ENCODE peak calls at places on chromosomes 7 and 10, in eight cellular contexts. U, L, I, W, V, O, H and B are unnamed samples.

GRCh38 chr10:120891367-120891766 is 40.2 kb downstream of the WDR11 start:
- DNase-seq in U (no peak), L (no peak), I (no peak), W (no peak), V (no peak), O (no peak), H (no peak), B (peak; percentile 55)

GRCh38 chr10:46228076-46229071 is 58.4 kb upstream of the ANTXRL start:
- DNase-seq in U (peak; percentile 71), L (peak; percentile 29), I (peak; percentile 53), W (peak; percentile 22), V (peak; percentile 72), O (peak; percentile 88), H (peak; percentile 78), B (peak; percentile 16)

GRCh38 chr10:118729641-118730258 is 25.0 kb downstream of the CACUL1 start:
- DNase-seq in U (peak; percentile 55), L (no peak), I (peak; percentile 26), W (no peak), V (no peak), O (peak; percentile 97), H (no peak), B (no peak)

GRCh38 chr7:128923411-128923800 is 12.9 kb upstream of the KCP start:
- DNase-seq in U (no peak), L (no peak), I (no peak), W (no peak), V (no peak), O (no peak), H (no peak), B (no peak)

GRCh38 chr10:132139526-132139925 is 47.2 kb upstream of the DPYSL4 start:
- DNase-seq in U (no peak), L (no peak), I (no peak), W (no peak), V (no peak), O (no peak), H (no peak), B (no peak)

GRCh38 chr10:80986596-80986995 is 448.9 kb downstream of the SH2D4B start:
- DNase-seq in U (no peak), L (no peak), I (no peak), W (no peak), V (no peak), O (no peak), H (no peak), B (no peak)

GRCh38 chr7:131557521-131558385 is 1.3 kb upstream of the PODXL start:
- DNase-seq in U (no peak), L (no peak), I (no peak), W (no peak), V (no peak), O (no peak), H (peak; percentile 47), B (no peak)

GRCh38 chr10:17989908-17990767 is 38.4 kb downstream of the SLC39A12 start:
- DNase-seq in U (no peak), L (no peak), I (no peak), W (peak; percentile 68), V (no peak), O (no peak), H (peak; percentile 92), B (no peak)

GRCh38 chr7:74587435-74588126 is 69.9 kb upstream of the GTF2I start:
- DNase-seq in U (peak; percentile 53), L (no peak), I (no peak), W (peak; percentile 68), V (peak; percentile 87), O (peak; percentile 49), H (peak; percentile 92), B (peak; percentile 62)

GRCh38 chr7:101575731-101576130 is 53.4 kb downstream of the MYL10 start:
- DNase-seq in U (no peak), L (no peak), I (no peak), W (no peak), V (no peak), O (no peak), H (no peak), B (no peak)

GRCh38 chr10:121302541-121303180 is 295.6 kb downstream of the FGFR2 start:
- DNase-seq in U (no peak), L (no peak), I (no peak), W (no peak), V (no peak), O (no peak), H (no peak), B (no peak)

GRCh38 chr10:44242826-44243225 is 142.1 kb downstream of the CXCL12 start:
- DNase-seq in U (no peak), L (no peak), I (no peak), W (no peak), V (no peak), O (no peak), H (no peak), B (no peak)